ENCODE peak calls at places on chromosomes 5 and 9, in four cellular contexts. One of them, this sample, is unnamed.

GRCh38 chr5:178429541-178430186 is 160.5 kb downstream of the COL23A1 start:
- ATAC-seq in body of pancreas: peak
- ATAC-seq in right cardiac atrium: no peak
- ATAC-seq in activated naive CD8-positive, alpha-beta T cell treated with anti-CD3 and anti-CD28 coated beads, Interleukin-2, amount 50 U/mL, for 24 hours: no peak
- ATAC-seq in this sample: no peak

GRCh38 chr5:79845448-79846197 is 145.4 kb downstream of the MTX3 start:
- ATAC-seq in body of pancreas: no peak
- ATAC-seq in right cardiac atrium: no peak
- ATAC-seq in activated naive CD8-positive, alpha-beta T cell treated with anti-CD3 and anti-CD28 coated beads, Interleukin-2, amount 50 U/mL, for 24 hours: peak
- ATAC-seq in this sample: no peak

GRCh38 chr5:1118738-1119137 is 6.9 kb upstream of the SLC12A7 start:
- ATAC-seq in body of pancreas: peak
- ATAC-seq in right cardiac atrium: peak
- ATAC-seq in activated naive CD8-positive, alpha-beta T cell treated with anti-CD3 and anti-CD28 coated beads, Interleukin-2, amount 50 U/mL, for 24 hours: no peak
- ATAC-seq in this sample: no peak

GRCh38 chr9:4228606-4229005 is 71.3 kb downstream of the GLIS3 start:
- ATAC-seq in body of pancreas: peak
- ATAC-seq in right cardiac atrium: peak
- ATAC-seq in activated naive CD8-positive, alpha-beta T cell treated with anti-CD3 and anti-CD28 coated beads, Interleukin-2, amount 50 U/mL, for 24 hours: no peak
- ATAC-seq in this sample: peak

GRCh38 chr5:1882337-1883119 is at the start of gene IRX4:
- ATAC-seq in body of pancreas: no peak
- ATAC-seq in right cardiac atrium: no peak
- ATAC-seq in activated naive CD8-positive, alpha-beta T cell treated with anti-CD3 and anti-CD28 coated beads, Interleukin-2, amount 50 U/mL, for 24 hours: no peak
- ATAC-seq in this sample: no peak

GRCh38 chr5:137501846-137502406 is 2.8 kb upstream of the SPOCK1 start:
- ATAC-seq in body of pancreas: no peak
- ATAC-seq in right cardiac atrium: no peak
- ATAC-seq in activated naive CD8-positive, alpha-beta T cell treated with anti-CD3 and anti-CD28 coated beads, Interleukin-2, amount 50 U/mL, for 24 hours: no peak
- ATAC-seq in this sample: no peak

GRCh38 chr5:107619781-107620180 is 51.0 kb downstream of the EFNA5 start:
- ATAC-seq in body of pancreas: no peak
- ATAC-seq in right cardiac atrium: no peak
- ATAC-seq in activated naive CD8-positive, alpha-beta T cell treated with anti-CD3 and anti-CD28 coated beads, Interleukin-2, amount 50 U/mL, for 24 hours: no peak
- ATAC-seq in this sample: no peak

GRCh38 chr5:122849746-122850145 is 4.3 kb downstream of the SNX24 start:
- ATAC-seq in body of pancreas: no peak
- ATAC-seq in right cardiac atrium: no peak
- ATAC-seq in activated naive CD8-positive, alpha-beta T cell treated with anti-CD3 and anti-CD28 coated beads, Interleukin-2, amount 50 U/mL, for 24 hours: no peak
- ATAC-seq in this sample: no peak

GRCh38 chr5:108730617-108731340 is 16.9 kb upstream of the FER start:
- ATAC-seq in body of pancreas: no peak
- ATAC-seq in right cardiac atrium: no peak
- ATAC-seq in activated naive CD8-positive, alpha-beta T cell treated with anti-CD3 and anti-CD28 coated beads, Interleukin-2, amount 50 U/mL, for 24 hours: no peak
- ATAC-seq in this sample: no peak

GRCh38 chr9:4080889-4081548 is 218.8 kb downstream of the GLIS3 start:
- ATAC-seq in body of pancreas: no peak
- ATAC-seq in right cardiac atrium: no peak
- ATAC-seq in activated naive CD8-positive, alpha-beta T cell treated with anti-CD3 and anti-CD28 coated beads, Interleukin-2, amount 50 U/mL, for 24 hours: no peak
- ATAC-seq in this sample: peak